ENCODE peak calls at places on chromosomes 4 and X, in four cellular contexts. X is suprapubic skin; V is aorta; H is CD4-positive, alpha-beta memory T cell. R is an unnamed sample.
A peak's percentile ranks its signal among the peaks of the same experiment; 100 is the strongest.

GRCh38 chr4:10184051-10184450 is 67.5 kb upstream of the WDR1 start:
- DNase-seq in X (no peak), V (no peak), H (no peak), R (no peak)

GRCh38 chrX:155767101-155767878 is 113.9 kb upstream of the VAMP7 start:
- DNase-seq in X (no peak), V (peak; percentile 71), H (peak; percentile 17), R (peak; percentile 66)

GRCh38 chr4:186203391-186203802 is 12.0 kb downstream of the CYP4V2 start:
- DNase-seq in X (no peak), V (no peak), H (no peak), R (no peak)

GRCh38 chrX:42530027-42530426 is 247.9 kb downstream of the PPP1R2C start:
- DNase-seq in X (no peak), V (no peak), H (no peak), R (no peak)

GRCh38 chr4:36249605-36250004 is 5.3 kb upstream of the ARAP2 start:
- DNase-seq in X (no peak), V (no peak), H (no peak), R (no peak)

GRCh38 chr4:148415500-148415899 is 26.7 kb downstream of the NR3C2 start:
- DNase-seq in X (no peak), V (no peak), H (no peak), R (peak; percentile 12)

GRCh38 chr4:56648245-56649151 is 32.6 kb downstream of the HOPX start:
- DNase-seq in X (no peak), V (no peak), H (no peak), R (no peak)

GRCh38 chr4:67549123-67549522 is 3.8 kb upstream of the CENPC start:
- DNase-seq in X (no peak), V (no peak), H (peak; percentile 40), R (peak; percentile 51)

GRCh38 chr4:26074672-26075071 is 160.7 kb downstream of the SMIM20 start:
- DNase-seq in X (no peak), V (no peak), H (no peak), R (peak; percentile 43)

GRCh38 chr4:2472187-2472586 is 3.3 kb downstream of the RNF4 start:
- DNase-seq in X (no peak), V (peak; percentile 28), H (no peak), R (no peak)

GRCh38 chrX:39513836-39514235 is 583.9 kb downstream of the BCOR start:
- DNase-seq in X (no peak), V (no peak), H (no peak), R (no peak)

GRCh38 chr4:5696341-5696740 is 12.0 kb downstream of the EVC2 start:
- DNase-seq in X (no peak), V (no peak), H (no peak), R (no peak)

GRCh38 chr4:10371121-10371520 is 86.1 kb downstream of the ZNF518B start:
- DNase-seq in X (no peak), V (no peak), H (no peak), R (no peak)

GRCh38 chrX:43655961-43656494 is at the start of gene MAOA:
- DNase-seq in X (peak; percentile 91), V (peak; percentile 92), H (peak; percentile 5), R (no peak)

GRCh38 chr4:155667538-155668511 is 1.2 kb downstream of the GUCY1A1 start:
- DNase-seq in X (no peak), V (peak; percentile 86), H (no peak), R (no peak)

GRCh38 chr4:68373513-68373912 is 23.6 kb upstream of the YTHDC1 start:
- DNase-seq in X (peak; percentile 86), V (peak; percentile 91), H (peak; percentile 63), R (peak; percentile 80)

GRCh38 chr4:102815981-102816380 is 11.4 kb downstream of the UBE2D3 start:
- DNase-seq in X (no peak), V (no peak), H (no peak), R (no peak)

GRCh38 chr4:30553151-30553550 is 167.0 kb upstream of the PCDH7 start:
- DNase-seq in X (no peak), V (no peak), H (no peak), R (no peak)

GRCh38 chr4:148634476-148634875 is 192.3 kb upstream of the NR3C2 start:
- DNase-seq in X (no peak), V (no peak), H (no peak), R (no peak)

GRCh38 chrX:111164728-111165127 is 68.7 kb downstream of the PAK3 start:
- DNase-seq in X (no peak), V (no peak), H (no peak), R (no peak)

GRCh38 chrX:40006025-40007017 is 91.4 kb downstream of the BCOR start:
- DNase-seq in X (no peak), V (peak; percentile 83), H (no peak), R (no peak)

GRCh38 chrX:110037181-110037580 is 34.3 kb downstream of the TMEM164 start:
- DNase-seq in X (no peak), V (no peak), H (no peak), R (no peak)

GRCh38 chrX:12977761-12978204 is 2.9 kb downstream of the TMSB4X start:
- DNase-seq in X (no peak), V (no peak), H (no peak), R (no peak)

GRCh38 chr4:168598191-168598590 is 101.3 kb downstream of the PALLD start:
- DNase-seq in X (no peak), V (no peak), H (no peak), R (no peak)

GRCh38 chr4:140296871-140297570 is 76.4 kb upstream of the SCOC start:
- DNase-seq in X (no peak), V (no peak), H (no peak), R (no peak)

GRCh38 chrX:65772842-65773241 is 105.4 kb downstream of the MSN start:
- DNase-seq in X (no peak), V (no peak), H (no peak), R (no peak)

GRCh38 chr4:139969635-139970266 is 184.2 kb downstream of the MAML3 start:
- DNase-seq in X (no peak), V (no peak), H (no peak), R (no peak)

GRCh38 chr4:47930971-47931804 is 16.8 kb upstream of the NFXL1 start:
- DNase-seq in X (no peak), V (no peak), H (no peak), R (no peak)

GRCh38 chr4:77761595-77761994 is 57.6 kb downstream of the CNOT6L start:
- DNase-seq in X (no peak), V (no peak), H (no peak), R (no peak)

GRCh38 chr4:188691811-188692210 is 552.6 kb downstream of the TRIML1 start:
- DNase-seq in X (no peak), V (no peak), H (no peak), R (no peak)

GRCh38 chr4:39614487-39615162 is 24.0 kb downstream of the SMIM14 start:
- DNase-seq in X (no peak), V (no peak), H (no peak), R (no peak)

GRCh38 chr4:97942137-97942536 is 201.1 kb downstream of the STPG2 start:
- DNase-seq in X (no peak), V (no peak), H (no peak), R (no peak)

GRCh38 chrX:133335027-133335426 is 80.3 kb downstream of the GPC4 start:
- DNase-seq in X (no peak), V (no peak), H (no peak), R (peak; percentile 0)

GRCh38 chr4:48756689-48757220 is 23.3 kb downstream of the FRYL start:
- DNase-seq in X (no peak), V (no peak), H (no peak), R (no peak)

GRCh38 chrX:47313056-47313455 is 57.3 kb upstream of the ZNF157 start:
- DNase-seq in X (no peak), V (no peak), H (no peak), R (no peak)

GRCh38 chr4:151581575-151581974 is 172.6 kb downstream of the FHIP1A start:
- DNase-seq in X (no peak), V (no peak), H (no peak), R (no peak)

GRCh38 chr4:76694056-76694455 is 203.9 kb downstream of the SOWAHB start:
- DNase-seq in X (no peak), V (no peak), H (no peak), R (no peak)

GRCh38 chr4:176792348-176793059 is at the start of gene VEGFC:
- DNase-seq in X (peak; percentile 80), V (peak; percentile 85), H (no peak), R (no peak)

GRCh38 chr4:149523039-149523438 is 292.6 kb downstream of the IQCM start:
- DNase-seq in X (no peak), V (no peak), H (no peak), R (no peak)

GRCh38 chr4:126109836-126110235 is 795.1 kb downstream of the FAT4 start:
- DNase-seq in X (no peak), V (no peak), H (no peak), R (no peak)

GRCh38 chr4:126113058-126113457 is 798.3 kb downstream of the FAT4 start:
- DNase-seq in X (no peak), V (no peak), H (no peak), R (no peak)
- H3K9me3 ChIP-seq in X (peaks cover 4% of the 10 kb centered on the region), V (no peaks in the 10 kb centered on the region), H (peaks cover 4% of the 10 kb centered on the region), R (no peaks in the 10 kb centered on the region)

GRCh38 chrX:55004231-55004630 is 4.1 kb downstream of the APEX2 start:
- DNase-seq in X (no peak), V (no peak), H (no peak), R (no peak)
- H3K9me3 ChIP-seq in X (no peaks in the 10 kb centered on the region), V (no peaks in the 10 kb centered on the region), H (no peaks in the 10 kb centered on the region), R (no peaks in the 10 kb centered on the region)

GRCh38 chrX:57267308-57267707 is 19.2 kb upstream of the FAAH2 start:
- DNase-seq in X (no peak), V (no peak), H (no peak), R (no peak)
- H3K9me3 ChIP-seq in X (no peaks in the 10 kb centered on the region), V (peaks cover 2% of the 10 kb centered on the region), H (no peaks in the 10 kb centered on the region), R (no peaks in the 10 kb centered on the region)

GRCh38 chrX:100905620-100906019 is 23.1 kb downstream of the XKRX start:
- DNase-seq in X (no peak), V (no peak), H (no peak), R (no peak)

DNA sequence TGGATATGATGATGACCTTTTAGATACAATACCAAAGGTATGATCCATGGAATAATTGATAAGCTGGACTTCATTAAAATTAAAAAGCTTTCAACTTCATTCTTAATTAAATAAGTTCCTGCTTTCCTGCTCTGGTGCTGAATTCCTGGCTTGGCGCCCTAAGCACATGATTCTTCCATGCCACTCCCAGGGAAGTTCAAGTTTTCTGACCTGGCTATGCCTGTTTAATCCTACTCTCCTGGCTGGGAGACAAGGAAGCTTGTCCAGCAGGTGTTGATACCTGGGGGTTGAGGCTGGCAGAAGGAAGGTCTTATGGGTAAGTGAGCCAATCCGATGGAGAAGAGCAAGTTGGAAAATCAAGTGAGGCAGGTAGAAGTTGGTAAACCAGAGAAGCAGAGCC is 24.3 kb downstream of the XKRX start:
- DNase-seq in X (no peak), V (no peak), H (no peak), R (no peak)
- H3K9me3 ChIP-seq in X (no peaks in the 10 kb centered on the region), V (no peaks in the 10 kb centered on the region), H (no peaks in the 10 kb centered on the region), R (no peaks in the 10 kb centered on the region)